ENCODE peak calls at places on chromosomes 7 and 10, in four cellular contexts. F is PC-9, O is colonic mucosa, N is OCI-LY7. I is an unnamed sample.

GRCh38 chr10:18594574-18595156 is 56.7 kb downstream of the NSUN6 start:
- DNase-seq in F (no peak), O (no peak), N (no peak), I (no peak)

GRCh38 chr10:95818010-95818409 is 62.0 kb downstream of the ENTPD1 start:
- DNase-seq in N (no peak), O (no peak), F (no peak), I (no peak)

GRCh38 chr7:128697301-128697905 is 25.3 kb downstream of the GARIN1A start:
- DNase-seq in N (peak), O (peak), F (peak), I (peak)

GRCh38 chr7:87959336-87959735 is 25.3 kb downstream of the ADAM22 start:
- DNase-seq in N (no peak), F (no peak), O (no peak), I (no peak)

GRCh38 chr10:132229834-132230556 is 43.2 kb downstream of the DPYSL4 start:
- DNase-seq in F (no peak), O (peak), N (no peak), I (peak)

GRCh38 chr10:80171248-80171660 is 34.1 kb downstream of the ANXA11 start:
- DNase-seq in F (peak), O (peak), N (no peak), I (no peak)

GRCh38 chr10:22463255-22463654 is 118.0 kb downstream of the SPAG6 start:
- DNase-seq in O (no peak), N (no peak), F (no peak), I (no peak)

GRCh38 chr7:124907490-124907889 is 22.1 kb downstream of the POT1 start:
- DNase-seq in F (no peak), N (no peak), O (no peak), I (no peak)

GRCh38 chr7:13017881-13018280 is 330.4 kb downstream of the ARL4A start:
- DNase-seq in O (no peak), F (no peak), N (no peak), I (no peak)

GRCh38 chr7:134780166-134780853 is 876 bp downstream of the CALD1 start:
- DNase-seq in F (no peak), N (no peak), O (no peak), I (no peak)

GRCh38 chr10:97230146-97230545 is 44.4 kb upstream of the SLIT1 start:
- DNase-seq in N (no peak), F (no peak), O (no peak), I (no peak)

GRCh38 chr7:75842836-75843446 is 29.3 kb upstream of the CCL24 start:
- DNase-seq in N (peak), O (no peak), F (peak), I (peak)

GRCh38 chr10:34078798-34079470 is 736.2 kb downstream of the PARD3 start:
- DNase-seq in F (no peak), O (no peak), N (no peak), I (no peak)

GRCh38 chr7:50657341-50657873 is 92.2 kb upstream of the DDC start:
- DNase-seq in O (peak), N (no peak), F (no peak), I (no peak)

GRCh38 chr7:41333506-41333905 is 369.4 kb downstream of the INHBA start:
- DNase-seq in N (no peak), F (no peak), O (no peak), I (no peak)

GRCh38 chr7:152762056-152762455 is 2.5 kb downstream of the ACTR3B start:
- DNase-seq in O (no peak), F (no peak), N (no peak), I (no peak)

GRCh38 chr7:157479326-157479725 is 142.5 kb downstream of the DNAJB6 start:
- DNase-seq in F (no peak), O (no peak), N (no peak), I (no peak)

GRCh38 chr10:128063736-128064614 is 62.2 kb downstream of the MKI67 start:
- DNase-seq in F (no peak), O (no peak), N (no peak), I (peak)

GRCh38 chr10:6174201-6174874 is 28.4 kb upstream of the PFKFB3 start:
- DNase-seq in F (no peak), O (no peak), N (no peak), I (no peak)

GRCh38 chr7:84647797-84648762 is 453.5 kb upstream of the SEMA3A start:
- DNase-seq in F (no peak), N (no peak), O (no peak), I (no peak)

GRCh38 chr10:107341281-107341680 is 176.8 kb upstream of the SORCS1 start:
- DNase-seq in F (no peak), O (no peak), N (no peak), I (no peak)

GRCh38 chr10:127556911-127557310 is 7.8 kb downstream of the NPS start:
- DNase-seq in F (no peak), O (no peak), N (no peak), I (no peak)

GRCh38 chr7:106813705-106814305 is 51.3 kb upstream of the PIK3CG start:
- DNase-seq in N (no peak), O (no peak), F (no peak), I (no peak)

GRCh38 chr7:81190997-81191747 is 272.3 kb upstream of the SEMA3C start:
- DNase-seq in F (peak), N (no peak), O (no peak), I (no peak)

GRCh38 chr7:30530373-30530772 is 25.7 kb upstream of the GGCT start:
- DNase-seq in F (no peak), O (no peak), N (no peak), I (no peak)

GRCh38 chr10:95605163-95605562 is 44.0 kb upstream of the SORBS1 start:
- DNase-seq in N (no peak), F (no peak), O (no peak), I (no peak)

GRCh38 chr10:83166344-83166743 is 973.0 kb upstream of the GHITM start:
- DNase-seq in F (no peak), N (no peak), O (no peak), I (no peak)

GRCh38 chr7:17773289-17773626 is 167.0 kb downstream of the SNX13 start:
- DNase-seq in F (no peak), O (peak), N (no peak), I (no peak)

GRCh38 chr10:6171891-6172354 is 30.8 kb upstream of the PFKFB3 start:
- DNase-seq in O (peak), F (no peak), N (no peak), I (no peak)

GRCh38 chr10:82691211-82691610 is 816.2 kb downstream of the NRG3 start:
- DNase-seq in N (no peak), F (no peak), O (no peak), I (no peak)

GRCh38 chr7:47739901-47740300 is 158.0 kb upstream of the TNS3 start:
- DNase-seq in F (no peak), O (no peak), N (no peak), I (no peak)

GRCh38 chr7:73721237-73721848 is 1.9 kb upstream of the STX1A start:
- DNase-seq in O (no peak), F (peak), N (no peak), I (no peak)

GRCh38 chr7:132557489-132558044 is 18.7 kb downstream of the PLXNA4 start:
- DNase-seq in N (no peak), O (no peak), F (no peak), I (no peak)

GRCh38 chr10:16967866-16968721 is 150.9 kb upstream of the RSU1 start:
- DNase-seq in N (no peak), F (peak), O (no peak), I (no peak)

GRCh38 chr10:47359626-47360418 is 11.7 kb downstream of the RBP3 start:
- DNase-seq in O (no peak), F (no peak), N (no peak), I (no peak)

DNA sequence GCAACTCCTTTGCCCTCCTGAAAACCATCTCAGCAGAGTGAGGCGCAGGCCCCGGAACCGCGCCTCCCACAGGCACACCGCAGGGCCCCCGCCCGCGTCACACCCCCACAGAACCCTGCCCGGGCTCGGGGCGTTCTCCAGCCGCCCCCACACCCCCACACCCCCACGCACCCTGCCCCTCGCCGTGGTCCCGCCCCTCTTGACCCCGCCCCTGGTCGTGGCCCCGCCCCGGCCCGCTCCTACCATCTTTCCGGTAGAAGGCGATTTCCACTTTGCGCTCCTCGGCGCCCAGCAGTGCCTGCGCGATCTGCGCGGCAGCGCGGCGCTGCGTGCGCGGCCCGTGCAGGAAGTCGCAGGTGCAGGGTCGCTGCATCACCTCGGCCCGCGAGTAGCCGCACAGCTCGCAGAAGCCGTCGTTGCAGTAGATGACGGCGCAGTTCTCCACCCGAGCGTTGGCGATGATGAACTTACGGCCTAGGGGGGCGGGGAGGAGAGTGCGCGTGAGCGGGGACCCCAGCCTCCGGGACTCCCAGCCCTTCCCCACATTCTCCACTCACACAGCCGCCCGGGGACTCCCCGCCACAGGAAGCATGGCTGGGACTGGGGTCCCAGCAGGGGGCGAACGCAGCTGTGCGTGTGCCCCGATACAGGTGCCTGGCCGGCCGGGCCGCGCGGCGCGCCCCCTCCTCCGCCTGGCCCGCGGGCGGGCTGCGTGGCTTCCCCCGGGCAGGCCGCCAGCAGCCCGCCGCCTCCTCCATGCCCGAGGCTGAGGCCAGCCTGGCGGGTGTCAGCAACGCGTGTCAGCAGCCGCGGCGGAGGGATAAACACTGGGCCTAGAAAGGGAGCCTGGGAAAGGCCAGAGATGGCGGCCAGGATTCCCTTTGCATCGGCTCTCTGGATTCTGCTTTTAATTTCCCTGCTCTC is 3.4 kb downstream of the KCNH2 start:
- DNase-seq in N (peak), F (peak), O (peak), I (peak)
- TF ChIP-seq CTCF in N (peak), F (peak), O (no peak), I (peak)

GRCh38 chr7:27329917-27330316 is 87.3 kb downstream of the EVX1 start:
- DNase-seq in F (no peak), N (no peak), O (no peak), I (no peak)
- TF ChIP-seq CTCF in F (peak), N (no peak), O (no peak), I (no peak)

GRCh38 chr10:114002422-114002821 is 41.2 kb upstream of the ADRB1 start:
- DNase-seq in F (no peak), O (no peak), N (peak), I (no peak)
- TF ChIP-seq CTCF in F (no peak), O (no peak), N (peak), I (no peak)

DNA sequence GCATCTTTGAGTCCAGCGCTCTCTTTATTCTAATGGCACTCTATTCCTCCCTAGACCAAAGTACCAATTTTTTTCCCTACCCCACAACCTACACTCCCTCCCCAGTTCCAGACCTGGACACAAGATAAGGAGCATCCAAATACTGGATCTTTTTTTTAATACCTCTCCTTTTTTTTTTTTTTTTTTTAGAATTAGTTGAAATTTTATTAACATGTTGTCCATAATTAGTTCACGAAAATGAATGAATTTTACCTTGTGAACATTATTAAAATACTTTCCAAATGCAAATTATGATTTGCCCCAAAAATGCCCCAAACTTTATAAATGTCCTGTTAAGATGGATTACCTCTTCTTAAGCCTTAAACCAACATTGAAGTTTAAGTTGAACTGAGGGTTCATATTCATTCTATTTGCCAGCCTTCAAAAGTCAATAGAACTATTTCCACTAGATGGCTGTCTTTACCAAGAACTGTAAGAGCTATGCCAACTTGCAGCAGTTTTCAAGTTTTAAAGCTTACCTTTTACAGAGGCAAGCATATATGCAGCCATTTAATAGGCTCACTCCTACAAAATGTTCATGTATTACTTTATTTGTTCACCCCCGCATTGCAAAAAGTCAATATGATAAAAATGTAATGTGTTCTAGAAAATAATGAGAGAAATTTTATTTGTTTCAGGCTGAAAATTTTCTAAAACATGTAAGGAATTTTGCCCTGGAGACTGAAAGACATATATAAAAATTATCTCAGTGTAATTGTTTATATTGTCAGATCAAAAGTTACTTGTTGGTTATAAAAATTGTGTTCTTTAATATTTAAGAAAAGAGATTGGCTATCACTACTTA is 39.7 kb upstream of the TNKS2 start:
- DNase-seq in O (no peak), N (peak), F (no peak), I (peak)
- TF ChIP-seq CTCF in O (peak), N (peak), F (peak), I (no peak)

GRCh38 chr7:44431091-44431608 is 59.3 kb downstream of the NUDCD3 start:
- DNase-seq in N (peak), O (no peak), F (no peak), I (peak)
- TF ChIP-seq CTCF in N (peak), O (no peak), F (no peak), I (peak)

GRCh38 chr10:111209666-111210065 is 132.8 kb downstream of the ADRA2A start:
- DNase-seq in F (no peak), N (no peak), O (no peak), I (no peak)

GRCh38 chr10:111208951-111209350 is 132.1 kb downstream of the ADRA2A start:
- DNase-seq in O (no peak), N (no peak), F (no peak), I (no peak)

GRCh38 chr10:111206521-111206920 is 129.7 kb downstream of the ADRA2A start:
- DNase-seq in O (no peak), F (no peak), N (no peak), I (no peak)

GRCh38 chr10:111204880-111205279 is 128.1 kb downstream of the ADRA2A start:
- DNase-seq in O (no peak), N (no peak), F (no peak), I (no peak)

GRCh38 chr10:111207525-111207924 is 130.7 kb downstream of the ADRA2A start:
- DNase-seq in O (peak), F (no peak), N (peak), I (no peak)
- TF ChIP-seq CTCF in O (peak), F (no peak), N (peak), I (no peak)

GRCh38 chr7:158772916-158773315 is 56.4 kb downstream of the ESYT2 start:
- DNase-seq in N (no peak), F (no peak), O (no peak), I (no peak)
- TF ChIP-seq CTCF in N (no peak), F (peak), O (no peak), I (no peak)

GRCh38 chr7:158527038-158527437 is 60.6 kb downstream of the PTPRN2 start:
- DNase-seq in N (no peak), F (no peak), O (no peak), I (no peak)

GRCh38 chr7:158527495-158527894 is 60.1 kb downstream of the PTPRN2 start:
- DNase-seq in N (no peak), O (no peak), F (no peak), I (no peak)

GRCh38 chr7:158524749-158525635 is 62.6 kb downstream of the PTPRN2 start:
- DNase-seq in F (no peak), O (no peak), N (no peak), I (no peak)

GRCh38 chr7:158526531-158526930 is 61.1 kb downstream of the PTPRN2 start:
- DNase-seq in O (no peak), F (no peak), N (no peak), I (no peak)

DNA sequence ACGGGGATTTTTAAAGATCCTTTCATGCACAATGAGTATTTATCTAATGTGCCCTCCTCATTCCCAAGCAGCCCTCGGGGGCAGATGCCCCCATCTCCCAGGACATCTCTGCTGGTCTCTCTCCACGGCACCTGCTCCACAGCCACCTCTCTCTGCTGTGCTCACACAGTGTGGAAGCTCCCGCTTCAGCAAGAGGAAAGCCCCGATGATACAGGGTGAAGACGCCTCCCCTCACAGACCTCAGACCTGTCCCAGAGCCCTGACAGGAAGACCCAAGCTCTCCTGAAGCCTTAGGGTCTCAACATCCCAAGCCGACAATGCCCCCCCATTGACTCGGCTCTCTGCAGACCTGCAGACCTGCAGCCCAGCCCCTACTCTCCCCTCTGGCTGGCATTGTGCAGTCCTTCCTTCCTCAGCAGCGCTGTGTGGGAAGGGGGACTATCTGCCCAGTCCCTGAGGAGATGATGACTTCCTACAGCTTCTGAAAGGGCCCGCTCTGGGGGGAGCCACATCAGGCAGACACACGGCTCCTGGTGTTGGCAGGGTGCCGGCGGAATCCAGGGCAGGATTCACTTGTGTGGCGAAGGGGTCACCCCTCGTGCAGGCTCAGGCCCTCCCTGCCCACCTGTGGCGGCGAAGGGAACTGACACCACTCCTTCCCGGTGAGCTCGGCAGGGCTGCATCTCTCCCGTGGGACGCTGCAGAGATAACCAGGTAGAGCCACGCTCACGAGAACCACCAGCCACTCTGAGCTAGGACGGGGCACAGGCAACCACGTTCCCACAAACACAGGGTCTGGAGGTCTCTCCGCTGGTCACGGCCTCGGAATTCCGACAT is 61.8 kb downstream of the PTPRN2 start:
- DNase-seq in F (no peak), N (no peak), O (no peak), I (no peak)
- TF ChIP-seq CTCF in F (no peak), N (no peak), O (no peak), I (no peak)

DNA sequence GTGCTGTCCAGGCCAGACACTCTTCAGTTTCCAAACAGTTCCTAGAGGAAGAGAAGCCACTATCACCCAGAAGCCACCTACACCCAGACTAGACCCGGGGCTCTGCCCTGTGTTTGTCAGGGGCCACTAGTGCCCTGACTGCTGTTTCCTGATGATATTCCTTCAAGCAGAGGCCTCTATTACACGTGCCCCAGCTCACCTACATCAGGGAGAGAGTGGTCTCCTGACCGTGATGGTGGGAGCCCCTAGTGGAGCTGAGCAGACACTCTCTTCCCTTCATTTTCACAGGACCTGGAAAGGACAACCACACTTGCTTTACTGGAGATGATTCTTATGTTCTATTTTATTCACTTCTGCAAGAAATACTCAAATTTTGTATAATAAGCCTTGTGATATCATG is 9.2 kb downstream of the ZNF394 start:
- DNase-seq in O (no peak), F (no peak), N (no peak), I (no peak)
- TF ChIP-seq CTCF in O (no peak), F (no peak), N (peak), I (no peak)

GRCh38 chr7:20647908-20648776 is 32.7 kb downstream of the ABCB5 start:
- DNase-seq in F (peak), N (peak), O (no peak), I (no peak)
- TF ChIP-seq CTCF in F (peak), N (peak), O (no peak), I (no peak)